ENCODE peak calls at places on chromosomes 2 and 18, in four cellular contexts. H, Z, L and F are unnamed samples.

GRCh38 chr2:66790651-66791181 is 355.8 kb downstream of the MEIS1 start:
- DNase-seq in H (no peak), Z (no peak), L (no peak), F (no peak)

GRCh38 chr2:178388287-178388686 is 62.7 kb downstream of the PRKRA start:
- DNase-seq in L (no peak), H (no peak), Z (no peak), F (no peak)

GRCh38 chr2:240236217-240237111 is 96.0 kb upstream of the OTOS start:
- DNase-seq in L (no peak), H (no peak), Z (peak; percentile 70), F (no peak)

GRCh38 chr2:158457092-158457825 is 507 bp downstream of the PKP4 start:
- DNase-seq in H (peak; percentile 83), L (peak; percentile 53), Z (peak; percentile 76), F (peak; percentile 58)

GRCh38 chr2:239035361-239035814 is 187.5 kb downstream of the TWIST2 start:
- DNase-seq in Z (peak; percentile 82), L (peak; percentile 83), H (peak; percentile 90), F (peak; percentile 74)

GRCh38 chr18:9209230-9209629 is 72.6 kb downstream of the ANKRD12 start:
- DNase-seq in H (no peak), Z (no peak), L (no peak), F (no peak)

GRCh38 chr2:38600242-38600891 is 2.4 kb downstream of the HNRNPLL start:
- DNase-seq in H (no peak), L (no peak), Z (peak; percentile 23), F (no peak)

GRCh38 chr2:170843656-170844055 is 27.0 kb downstream of the GAD1 start:
- DNase-seq in L (no peak), Z (no peak), H (no peak), F (no peak)

GRCh38 chr18:36580874-36581750 is 247.7 kb downstream of the TPGS2 start:
- DNase-seq in L (no peak), Z (no peak), H (no peak), F (no peak)

GRCh38 chr2:2642906-2643890 is 312.1 kb upstream of the MYT1L start:
- DNase-seq in H (peak; percentile 47), L (no peak), Z (no peak), F (no peak)

GRCh38 chr2:106073608-106074406 is 120.3 kb downstream of the UXS1 start:
- DNase-seq in Z (no peak), H (no peak), L (no peak), F (no peak)

GRCh38 chr2:161599842-161600241 is 24.4 kb upstream of the SLC4A10 start:
- DNase-seq in H (no peak), L (no peak), Z (no peak), F (no peak)

GRCh38 chr2:19764998-19765397 is 136.8 kb downstream of the TTC32 start:
- DNase-seq in Z (no peak), H (no peak), L (no peak), F (no peak)

GRCh38 chr18:34153711-34154110 is 71.0 kb downstream of the NOL4 start:
- DNase-seq in H (no peak), Z (no peak), L (no peak), F (no peak)

GRCh38 chr2:1446281-1446680 is 33.0 kb downstream of the TPO start:
- DNase-seq in L (no peak), H (no peak), Z (no peak), F (no peak)

GRCh38 chr2:234286956-234287355 is 209.9 kb downstream of the ARL4C start:
- DNase-seq in H (no peak), Z (no peak), L (no peak), F (no peak)

GRCh38 chr2:233469261-233470006 is 97.1 kb downstream of the USP40 start:
- DNase-seq in Z (no peak), H (no peak), L (no peak), F (no peak)

GRCh38 chr2:54942373-54942772 is 107.9 kb downstream of the RTN4 start:
- DNase-seq in L (no peak), H (peak; percentile 63), Z (no peak), F (no peak)

GRCh38 chr2:3571284-3571683 is 3.8 kb upstream of the RPS7 start:
- DNase-seq in Z (no peak), H (no peak), L (no peak), F (no peak)

GRCh38 chr2:181675241-181675640 is 5.1 kb downstream of the NEUROD1 start:
- DNase-seq in L (no peak), Z (no peak), H (no peak), F (no peak)

GRCh38 chr2:158894078-158894477 is 74.4 kb upstream of the TANC1 start:
- DNase-seq in H (no peak), L (no peak), Z (no peak), F (no peak)

GRCh38 chr18:44733069-44733753 is 52.5 kb downstream of the SETBP1 start:
- DNase-seq in Z (no peak), H (peak; percentile 57), L (no peak), F (no peak)

GRCh38 chr2:10810175-10811161 is 2.1 kb downstream of the PDIA6 start:
- DNase-seq in H (no peak), Z (no peak), L (no peak), F (no peak)

GRCh38 chr2:39154944-39155343 is 34.1 kb upstream of the SOS1 start:
- DNase-seq in Z (no peak), L (no peak), H (no peak), F (no peak)

GRCh38 chr2:129229830-129230441 is 749.5 kb upstream of the RAB6C start:
- DNase-seq in H (no peak), Z (no peak), L (no peak), F (no peak)

GRCh38 chr2:107711941-107712340 is 114.8 kb upstream of the RGPD4 start:
- DNase-seq in Z (no peak), L (no peak), H (no peak), F (no peak)